ENCODE peak calls at places on chromosomes 3 and 15, in eight cellular contexts. One of them, this sample, is unnamed.

GRCh38 chr3:85605066-85605465 is 646.3 kb downstream of the CADM2 start:
- DNase-seq in stimulated activated CD4-positive, alpha-beta T cell treated with anti-CD3 and anti-CD28 coated beads, TNF-alpha, amount 100 ng/mL, for 4 hours: no peak
- DNase-seq in activated CD8-positive, alpha-beta memory T cell treated with anti-CD3 and anti-CD28 coated beads for 48 hours: no peak
- DNase-seq in HCEC 1CT: no peak
- DNase-seq in ELR: no peak
- DNase-seq in SW480: no peak
- DNase-seq in EL: no peak
- DNase-seq in progenitor cell of endocrine pancreas: no peak
- DNase-seq in this sample: no peak

GRCh38 chr3:55476515-55476914 is 10.6 kb downstream of the WNT5A start:
- DNase-seq in stimulated activated CD4-positive, alpha-beta T cell treated with anti-CD3 and anti-CD28 coated beads, TNF-alpha, amount 100 ng/mL, for 4 hours: no peak
- DNase-seq in activated CD8-positive, alpha-beta memory T cell treated with anti-CD3 and anti-CD28 coated beads for 48 hours: no peak
- DNase-seq in HCEC 1CT: peak; percentile 91
- DNase-seq in ELR: peak; percentile 95
- DNase-seq in SW480: no peak
- DNase-seq in EL: peak; percentile 93
- DNase-seq in progenitor cell of endocrine pancreas: no peak
- DNase-seq in this sample: peak; percentile 82

GRCh38 chr3:78507196-78507984 is 1260.4 kb downstream of the ROBO1 start:
- DNase-seq in stimulated activated CD4-positive, alpha-beta T cell treated with anti-CD3 and anti-CD28 coated beads, TNF-alpha, amount 100 ng/mL, for 4 hours: no peak
- DNase-seq in activated CD8-positive, alpha-beta memory T cell treated with anti-CD3 and anti-CD28 coated beads for 48 hours: no peak
- DNase-seq in HCEC 1CT: no peak
- DNase-seq in ELR: peak; percentile 10
- DNase-seq in SW480: peak; percentile 17
- DNase-seq in EL: peak; percentile 24
- DNase-seq in progenitor cell of endocrine pancreas: no peak
- DNase-seq in this sample: no peak

GRCh38 chr15:101646652-101647051 is 5.5 kb downstream of the TM2D3 start:
- DNase-seq in stimulated activated CD4-positive, alpha-beta T cell treated with anti-CD3 and anti-CD28 coated beads, TNF-alpha, amount 100 ng/mL, for 4 hours: no peak
- DNase-seq in activated CD8-positive, alpha-beta memory T cell treated with anti-CD3 and anti-CD28 coated beads for 48 hours: no peak
- DNase-seq in HCEC 1CT: no peak
- DNase-seq in ELR: no peak
- DNase-seq in SW480: no peak
- DNase-seq in EL: peak; percentile 31
- DNase-seq in progenitor cell of endocrine pancreas: no peak
- DNase-seq in this sample: no peak

GRCh38 chr3:20041197-20041780 is 1.0 kb downstream of the KAT2B start:
- DNase-seq in stimulated activated CD4-positive, alpha-beta T cell treated with anti-CD3 and anti-CD28 coated beads, TNF-alpha, amount 100 ng/mL, for 4 hours: peak; percentile 53
- DNase-seq in activated CD8-positive, alpha-beta memory T cell treated with anti-CD3 and anti-CD28 coated beads for 48 hours: peak; percentile 56
- DNase-seq in HCEC 1CT: peak; percentile 52
- DNase-seq in ELR: peak; percentile 72
- DNase-seq in SW480: peak; percentile 82
- DNase-seq in EL: peak; percentile 66
- DNase-seq in progenitor cell of endocrine pancreas: peak; percentile 51
- DNase-seq in this sample: peak; percentile 80

GRCh38 chr3:80771085-80771484 is 990.4 kb downstream of the GBE1 start:
- DNase-seq in stimulated activated CD4-positive, alpha-beta T cell treated with anti-CD3 and anti-CD28 coated beads, TNF-alpha, amount 100 ng/mL, for 4 hours: no peak
- DNase-seq in activated CD8-positive, alpha-beta memory T cell treated with anti-CD3 and anti-CD28 coated beads for 48 hours: no peak
- DNase-seq in HCEC 1CT: no peak
- DNase-seq in ELR: peak; percentile 50
- DNase-seq in SW480: peak; percentile 93
- DNase-seq in EL: no peak
- DNase-seq in progenitor cell of endocrine pancreas: no peak
- DNase-seq in this sample: peak; percentile 80

GRCh38 chr15:43150171-43150929 is 17.0 kb downstream of the TMEM62 start:
- DNase-seq in stimulated activated CD4-positive, alpha-beta T cell treated with anti-CD3 and anti-CD28 coated beads, TNF-alpha, amount 100 ng/mL, for 4 hours: no peak
- DNase-seq in activated CD8-positive, alpha-beta memory T cell treated with anti-CD3 and anti-CD28 coated beads for 48 hours: no peak
- DNase-seq in HCEC 1CT: peak; percentile 99
- DNase-seq in ELR: peak; percentile 98
- DNase-seq in SW480: peak; percentile 17
- DNase-seq in EL: peak; percentile 95
- DNase-seq in progenitor cell of endocrine pancreas: no peak
- DNase-seq in this sample: peak; percentile 99

GRCh38 chr3:17905996-17906395 is 163.6 kb upstream of the TBC1D5 start:
- DNase-seq in stimulated activated CD4-positive, alpha-beta T cell treated with anti-CD3 and anti-CD28 coated beads, TNF-alpha, amount 100 ng/mL, for 4 hours: no peak
- DNase-seq in activated CD8-positive, alpha-beta memory T cell treated with anti-CD3 and anti-CD28 coated beads for 48 hours: no peak
- DNase-seq in HCEC 1CT: no peak
- DNase-seq in ELR: no peak
- DNase-seq in SW480: peak; percentile 15
- DNase-seq in EL: no peak
- DNase-seq in progenitor cell of endocrine pancreas: no peak
- DNase-seq in this sample: peak; percentile 53

GRCh38 chr15:75188499-75188898 is 13.2 kb upstream of the C15orf39 start:
- DNase-seq in stimulated activated CD4-positive, alpha-beta T cell treated with anti-CD3 and anti-CD28 coated beads, TNF-alpha, amount 100 ng/mL, for 4 hours: no peak
- DNase-seq in activated CD8-positive, alpha-beta memory T cell treated with anti-CD3 and anti-CD28 coated beads for 48 hours: no peak
- DNase-seq in HCEC 1CT: no peak
- DNase-seq in ELR: no peak
- DNase-seq in SW480: no peak
- DNase-seq in EL: no peak
- DNase-seq in progenitor cell of endocrine pancreas: no peak
- DNase-seq in this sample: no peak

GRCh38 chr15:71921191-71921590 is 110.8 kb downstream of the NR2E3 start:
- DNase-seq in stimulated activated CD4-positive, alpha-beta T cell treated with anti-CD3 and anti-CD28 coated beads, TNF-alpha, amount 100 ng/mL, for 4 hours: no peak
- DNase-seq in activated CD8-positive, alpha-beta memory T cell treated with anti-CD3 and anti-CD28 coated beads for 48 hours: no peak
- DNase-seq in HCEC 1CT: peak; percentile 3
- DNase-seq in ELR: peak; percentile 3
- DNase-seq in SW480: no peak
- DNase-seq in EL: no peak
- DNase-seq in progenitor cell of endocrine pancreas: no peak
- DNase-seq in this sample: peak; percentile 27

GRCh38 chr3:42829083-42829627 is 19.9 kb downstream of the ACKR2 start:
- DNase-seq in stimulated activated CD4-positive, alpha-beta T cell treated with anti-CD3 and anti-CD28 coated beads, TNF-alpha, amount 100 ng/mL, for 4 hours: no peak
- DNase-seq in activated CD8-positive, alpha-beta memory T cell treated with anti-CD3 and anti-CD28 coated beads for 48 hours: no peak
- DNase-seq in HCEC 1CT: no peak
- DNase-seq in ELR: no peak
- DNase-seq in SW480: peak; percentile 96
- DNase-seq in EL: no peak
- DNase-seq in progenitor cell of endocrine pancreas: no peak
- DNase-seq in this sample: no peak

GRCh38 chr3:69838217-69838616 is 99.0 kb downstream of the MITF start:
- DNase-seq in stimulated activated CD4-positive, alpha-beta T cell treated with anti-CD3 and anti-CD28 coated beads, TNF-alpha, amount 100 ng/mL, for 4 hours: no peak
- DNase-seq in activated CD8-positive, alpha-beta memory T cell treated with anti-CD3 and anti-CD28 coated beads for 48 hours: no peak
- DNase-seq in HCEC 1CT: peak; percentile 99
- DNase-seq in ELR: peak; percentile 69
- DNase-seq in SW480: no peak
- DNase-seq in EL: peak; percentile 94
- DNase-seq in progenitor cell of endocrine pancreas: no peak
- DNase-seq in this sample: peak; percentile 49

GRCh38 chr3:111484666-111485065 is 57.3 kb upstream of the CD96 start:
- DNase-seq in stimulated activated CD4-positive, alpha-beta T cell treated with anti-CD3 and anti-CD28 coated beads, TNF-alpha, amount 100 ng/mL, for 4 hours: no peak
- DNase-seq in activated CD8-positive, alpha-beta memory T cell treated with anti-CD3 and anti-CD28 coated beads for 48 hours: no peak
- DNase-seq in HCEC 1CT: no peak
- DNase-seq in ELR: no peak
- DNase-seq in SW480: peak; percentile 9
- DNase-seq in EL: peak; percentile 45
- DNase-seq in progenitor cell of endocrine pancreas: no peak
- DNase-seq in this sample: no peak

GRCh38 chr15:56879502-56879901 is 38.9 kb upstream of the TCF12 start:
- DNase-seq in stimulated activated CD4-positive, alpha-beta T cell treated with anti-CD3 and anti-CD28 coated beads, TNF-alpha, amount 100 ng/mL, for 4 hours: no peak
- DNase-seq in activated CD8-positive, alpha-beta memory T cell treated with anti-CD3 and anti-CD28 coated beads for 48 hours: no peak
- DNase-seq in HCEC 1CT: no peak
- DNase-seq in ELR: no peak
- DNase-seq in SW480: no peak
- DNase-seq in EL: no peak
- DNase-seq in progenitor cell of endocrine pancreas: no peak
- DNase-seq in this sample: no peak

GRCh38 chr15:80662756-80663553 is 32.2 kb upstream of the ABHD17C start:
- DNase-seq in stimulated activated CD4-positive, alpha-beta T cell treated with anti-CD3 and anti-CD28 coated beads, TNF-alpha, amount 100 ng/mL, for 4 hours: no peak
- DNase-seq in activated CD8-positive, alpha-beta memory T cell treated with anti-CD3 and anti-CD28 coated beads for 48 hours: no peak
- DNase-seq in HCEC 1CT: no peak
- DNase-seq in ELR: no peak
- DNase-seq in SW480: no peak
- DNase-seq in EL: no peak
- DNase-seq in progenitor cell of endocrine pancreas: no peak
- DNase-seq in this sample: no peak

GRCh38 chr3:38711321-38711720 is 61.8 kb upstream of the SCN5A start:
- DNase-seq in stimulated activated CD4-positive, alpha-beta T cell treated with anti-CD3 and anti-CD28 coated beads, TNF-alpha, amount 100 ng/mL, for 4 hours: no peak
- DNase-seq in activated CD8-positive, alpha-beta memory T cell treated with anti-CD3 and anti-CD28 coated beads for 48 hours: no peak
- DNase-seq in HCEC 1CT: no peak
- DNase-seq in ELR: no peak
- DNase-seq in SW480: no peak
- DNase-seq in EL: no peak
- DNase-seq in progenitor cell of endocrine pancreas: no peak
- DNase-seq in this sample: no peak

GRCh38 chr3:12768579-12769527 is 9.8 kb upstream of the TMEM40 start:
- DNase-seq in stimulated activated CD4-positive, alpha-beta T cell treated with anti-CD3 and anti-CD28 coated beads, TNF-alpha, amount 100 ng/mL, for 4 hours: no peak
- DNase-seq in activated CD8-positive, alpha-beta memory T cell treated with anti-CD3 and anti-CD28 coated beads for 48 hours: no peak
- DNase-seq in HCEC 1CT: no peak
- DNase-seq in ELR: no peak
- DNase-seq in SW480: no peak
- DNase-seq in EL: no peak
- DNase-seq in progenitor cell of endocrine pancreas: no peak
- DNase-seq in this sample: no peak

This sample was measured in HT1080.